ENCODE peak calls at places on chromosomes 4 and X, in four cellular contexts. P is WTC11, Z is K562, A is HepG2. X is an unnamed sample.
A peak's percentile ranks its signal among the peaks of the same experiment; 100 is the strongest.

GRCh38 chr4:122803788-122804208 is 22.8 kb upstream of the FGF2 start:
- DNase-seq in P (no peak), A (no peak), Z (peak; percentile 65), X (no peak)

GRCh38 chr4:7713757-7714156 is 225.9 kb downstream of the AFAP1 start:
- DNase-seq in P (no peak), A (no peak), Z (no peak), X (no peak)

GRCh38 chr4:125319311-125319710 is 4.6 kb downstream of the FAT4 start:
- DNase-seq in Z (no peak), P (no peak), A (no peak), X (no peak)

GRCh38 chr4:53744446-53745160 is 153.3 kb upstream of the LNX1 start:
- DNase-seq in Z (no peak), A (peak; percentile 2), P (no peak), X (no peak)

GRCh38 chrX:108261541-108262218 is 170.1 kb downstream of the ATG4A start:
- DNase-seq in A (peak; percentile 65), Z (no peak), P (no peak), X (no peak)

GRCh38 chr4:87527446-87528240 is 1.5 kb downstream of the SPARCL1 start:
- DNase-seq in A (no peak), P (no peak), Z (no peak), X (no peak)

GRCh38 chr4:52635130-52635529 is 24.0 kb downstream of the USP46 start:
- DNase-seq in Z (no peak), A (no peak), P (no peak), X (no peak)

GRCh38 chr4:72286185-72286584 is 254.4 kb downstream of the NPFFR2 start:
- DNase-seq in P (no peak), Z (no peak), A (no peak), X (no peak)

GRCh38 chrX:19566359-19567141 is 51.2 kb upstream of the MAP3K15 start:
- DNase-seq in P (no peak), A (peak; percentile 65), Z (no peak), X (no peak)

GRCh38 chrX:68997461-68997860 is 167.8 kb downstream of the PJA1 start:
- DNase-seq in Z (no peak), P (no peak), A (no peak), X (no peak)

GRCh38 chrX:86066998-86067397 is 19.6 kb upstream of the CHM start:
- DNase-seq in Z (no peak), P (no peak), A (peak; percentile 40), X (no peak)

GRCh38 chrX:107565916-107566602 is 62.3 kb upstream of the PRPS1 start:
- DNase-seq in Z (no peak), P (peak; percentile 30), A (peak; percentile 15), X (peak; percentile 74)

GRCh38 chr4:36285784-36286480 is 4.5 kb downstream of the DTHD1 start:
- DNase-seq in Z (no peak), A (no peak), P (no peak), X (no peak)

GRCh38 chrX:148874621-148875020 is 374.2 kb downstream of the AFF2 start:
- DNase-seq in Z (no peak), A (no peak), P (no peak), X (no peak)

GRCh38 chr4:186854256-186854655 is 130.6 kb upstream of the FAT1 start:
- DNase-seq in A (no peak), P (no peak), Z (no peak), X (no peak)

GRCh38 chr4:87654487-87655044 is 4.5 kb downstream of the DMP1 start:
- DNase-seq in A (no peak), P (no peak), Z (no peak), X (no peak)

GRCh38 chr4:66489370-66489769 is 819.1 kb upstream of the EPHA5 start:
- DNase-seq in P (no peak), A (no peak), Z (no peak), X (no peak)

GRCh38 chr4:93897559-93897958 is 69.0 kb downstream of the ATOH1 start:
- DNase-seq in Z (no peak), P (no peak), A (peak; percentile 3), X (peak; percentile 18)

GRCh38 chr4:113880240-113881028 is 99.0 kb downstream of the ARSJ start:
- DNase-seq in P (no peak), Z (no peak), A (no peak), X (no peak)

GRCh38 chr4:122000849-122001248 is 49.0 kb upstream of the TRPC3 start:
- DNase-seq in A (no peak), P (no peak), Z (no peak), X (no peak)

GRCh38 chrX:53247928-53248327 is 22.9 kb upstream of the KDM5C start:
- DNase-seq in P (no peak), A (no peak), Z (no peak), X (no peak)

GRCh38 chr4:99821918-99822503 is 5.4 kb downstream of the DAPP1 start:
- DNase-seq in Z (no peak), P (no peak), A (no peak), X (no peak)

DNA sequence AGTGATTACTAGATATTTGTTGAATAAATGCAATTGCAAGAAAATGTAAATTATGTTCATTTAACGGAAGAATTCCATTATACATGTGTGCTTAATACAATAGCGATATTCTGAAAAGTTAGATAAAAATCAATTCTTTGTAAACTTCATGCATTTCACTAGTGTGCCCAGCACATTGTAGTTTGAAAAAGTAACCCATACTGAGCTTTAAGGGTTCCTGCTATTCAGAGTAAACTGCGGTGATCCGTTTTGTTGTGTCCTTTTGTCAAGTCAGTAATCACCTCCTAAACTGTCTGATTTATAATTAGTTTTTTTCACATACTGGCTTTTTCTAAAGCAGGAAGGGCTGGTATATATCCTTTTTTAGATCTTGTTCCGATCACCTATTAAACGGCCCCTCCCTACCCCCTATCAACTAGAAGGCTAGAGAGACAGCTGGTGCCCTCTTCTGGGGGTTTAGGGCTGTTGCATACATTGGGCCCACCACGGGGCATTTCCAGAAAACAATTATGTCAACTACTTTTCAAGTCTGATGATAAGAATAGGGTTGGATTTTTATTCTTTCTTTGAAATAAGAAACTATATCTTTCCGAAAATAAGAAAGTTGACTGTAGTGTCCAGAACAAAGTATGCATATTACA is 7.0 kb upstream of the BMP15 start:
- DNase-seq in A (peak; percentile 10), Z (peak; percentile 32), P (peak; percentile 33), X (peak; percentile 68)
- TF ChIP-seq ELF4 in A (no peak), Z (no peak), P (no peak), X (no peak)

DNA sequence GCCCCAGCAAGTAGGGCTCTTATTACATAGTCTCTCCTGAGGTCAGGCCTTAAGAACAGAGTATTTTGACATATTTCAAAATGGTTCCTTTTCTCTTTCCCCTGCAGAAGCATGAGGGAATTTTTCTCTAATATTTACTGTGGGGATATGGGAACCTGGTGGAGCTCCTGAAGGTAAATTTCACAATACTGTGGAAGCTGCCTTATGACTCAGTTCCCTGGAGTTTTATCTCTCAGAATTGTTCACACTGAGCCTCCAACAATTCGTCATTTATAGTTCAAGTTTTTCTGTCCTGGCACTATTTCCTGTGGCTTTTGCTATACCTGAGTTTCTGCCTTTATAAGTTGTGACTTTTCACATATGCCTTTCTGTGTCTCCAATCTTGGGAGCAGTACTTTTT is 607.2 kb upstream of the NDST4 start:
- DNase-seq in Z (no peak), P (no peak), A (no peak), X (no peak)
- TF ChIP-seq SP1 in Z (no peak), P (no peak), A (no peak), X (no peak)

GRCh38 chrX:47658301-47658683 is 688 bp downstream of the UXT start:
- DNase-seq in A (no peak), Z (no peak), P (no peak), X (no peak)

GRCh38 chrX:47661539-47661938 is 2.6 kb upstream of the UXT start:
- DNase-seq in P (no peak), A (no peak), Z (no peak), X (no peak)

GRCh38 chrX:47658684-47659515 is at the start of gene UXT:
- DNase-seq in A (peak; percentile 91), P (peak; percentile 91), Z (peak; percentile 83), X (peak; percentile 84)

GRCh38 chrX:47664737-47665136 is 5.8 kb upstream of the UXT start:
- DNase-seq in Z (peak; percentile 24), A (peak; percentile 4), P (no peak), X (no peak)

DNA sequence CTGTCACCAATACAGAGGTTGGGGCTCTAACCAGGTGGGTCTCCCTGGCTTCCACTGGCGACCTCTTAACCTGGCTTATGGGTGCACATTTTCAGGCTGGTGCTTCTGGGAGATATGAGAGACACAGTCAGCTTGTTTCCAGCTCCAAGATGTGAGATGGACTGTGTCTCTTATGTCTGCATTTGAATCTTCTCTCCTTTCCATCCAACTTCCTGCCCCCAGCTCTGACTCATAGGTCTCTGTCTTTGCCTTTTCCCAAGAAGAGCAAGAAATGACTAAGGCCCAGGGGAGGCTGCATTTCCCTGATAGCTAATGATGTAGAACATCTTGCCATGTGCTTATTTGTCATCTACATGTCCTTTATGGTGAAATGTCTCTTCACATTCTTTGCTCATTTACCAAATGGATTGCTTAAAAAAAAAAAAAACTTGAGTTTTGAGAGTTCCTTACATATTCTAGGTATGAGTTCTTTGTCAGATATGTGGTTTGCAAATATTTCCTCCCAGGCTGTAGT is 3.2 kb upstream of the UXT start:
- DNase-seq in Z (peak; percentile 43), A (no peak), P (no peak), X (no peak)
- TF ChIP-seq ELF4 in Z (no peak), A (no peak), P (no peak), X (no peak)

GRCh38 chr4:174404677-174405076 is 117.6 kb downstream of the HPGD start:
- DNase-seq in P (no peak), Z (no peak), A (no peak), X (no peak)

GRCh38 chr4:174401471-174402130 is 117.9 kb downstream of the CEP44 start:
- DNase-seq in P (no peak), A (no peak), Z (no peak), X (no peak)

GRCh38 chr4:174403177-174403543 is 119.1 kb downstream of the HPGD start:
- DNase-seq in Z (no peak), A (no peak), P (no peak), X (no peak)

GRCh38 chr4:174405923-174406322 is 116.4 kb downstream of the HPGD start:
- DNase-seq in Z (no peak), P (no peak), A (no peak), X (no peak)

GRCh38 chr4:174402470-174403176 is 118.9 kb downstream of the CEP44 start:
- DNase-seq in Z (no peak), A (no peak), P (no peak), X (no peak)
- TF ChIP-seq SP1 in Z (no peak), A (no peak), P (no peak), X (no peak)

DNA sequence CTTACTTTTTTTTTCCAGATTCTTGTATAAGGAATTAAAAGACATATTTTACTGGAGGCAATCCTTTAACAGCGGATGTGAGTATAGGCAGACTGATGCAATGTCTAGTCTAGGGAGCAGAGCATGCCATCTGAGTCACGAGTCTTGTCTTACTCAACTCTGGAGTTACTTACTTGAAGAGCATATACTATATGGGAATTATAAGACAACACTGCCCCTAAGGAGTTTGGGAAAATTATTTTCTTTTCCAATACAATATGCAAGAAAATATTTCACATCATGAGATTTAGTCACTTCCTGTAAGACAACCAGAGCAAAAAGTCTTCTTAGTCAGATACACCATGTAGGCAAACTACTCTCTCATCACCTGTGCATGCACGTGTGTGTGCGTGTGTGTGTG is 537.3 kb upstream of the FTHL17 start:
- DNase-seq in A (no peak), P (no peak), Z (no peak), X (no peak)
- TF ChIP-seq ELF4 in A (no peak), P (no peak), Z (no peak), X (no peak)

GRCh38 chrX:135391734-135392133 is 30.0 kb upstream of the SMIM10L2A start:
- DNase-seq in P (no peak), Z (no peak), A (no peak), X (no peak)
- TF ChIP-seq SP1 in P (no peak), Z (no peak), A (no peak), X (no peak)

X was measured in HEK293T.